ENCODE peak calls at places on chromosomes 2 and 18, in eight cellular contexts. O, S, X, Z, Q, R, E and D are unnamed samples.

GRCh38 chr2:230680463-230681195 is 32.0 kb upstream of the CAB39 start:
- DNase-seq in Q (no peak), O (no peak), Z (no peak), R (no peak), S (no peak), X (no peak), E (no peak), D (no peak)

GRCh38 chr18:77948571-77948970 is 698.9 kb downstream of the GALR1 start:
- DNase-seq in O (no peak), E (no peak), Z (no peak), X (no peak), R (no peak), Q (no peak), S (no peak), D (no peak)

GRCh38 chr2:202196727-202197126 is 41.7 kb downstream of the SUMO1 start:
- DNase-seq in O (no peak), X (no peak), Q (no peak), S (no peak), R (no peak), Z (no peak), E (no peak), D (peak; percentile 8)

GRCh38 chr2:55123851-55124269 is 73.6 kb upstream of the RTN4 start:
- DNase-seq in Q (no peak), R (no peak), X (no peak), Z (no peak), S (no peak), O (no peak), E (no peak), D (no peak)

GRCh38 chr2:106868199-106868598 is 17.8 kb downstream of the ST6GAL2 start:
- DNase-seq in S (no peak), Z (no peak), X (peak; percentile 33), E (no peak), R (peak; percentile 21), O (no peak), Q (no peak), D (no peak)

GRCh38 chr2:236034974-236035373 is 133.2 kb downstream of the GBX2 start:
- DNase-seq in Z (no peak), O (no peak), Q (no peak), X (no peak), E (no peak), R (no peak), S (no peak), D (no peak)

GRCh38 chr2:222082201-222082600 is 216.6 kb downstream of the PAX3 start:
- DNase-seq in Z (no peak), O (no peak), S (no peak), E (no peak), X (no peak), Q (no peak), R (no peak), D (no peak)

GRCh38 chr18:47260138-47260923 is 8.9 kb upstream of the SKOR2 start:
- DNase-seq in R (peak; percentile 36), X (peak; percentile 33), Q (no peak), S (no peak), O (no peak), E (peak; percentile 21), Z (peak; percentile 42), D (no peak)

GRCh38 chr2:132383956-132384355 is 32.6 kb upstream of the GPR39 start:
- DNase-seq in Q (no peak), O (no peak), E (no peak), R (no peak), Z (no peak), X (no peak), S (no peak), D (peak; percentile 77)

GRCh38 chr2:108918941-108919341 is 70.1 kb downstream of the EDAR start:
- DNase-seq in O (peak; percentile 49), S (no peak), E (no peak), Z (no peak), R (no peak), Q (peak; percentile 36), X (no peak), D (no peak)

GRCh38 chr2:123116595-123116994 is 908.5 kb upstream of the CNTNAP5 start:
- DNase-seq in X (no peak), O (no peak), Z (no peak), E (no peak), S (no peak), R (no peak), Q (no peak), D (no peak)

GRCh38 chr2:157194097-157194688 is 63.3 kb upstream of the GALNT5 start:
- DNase-seq in O (no peak), R (peak; percentile 40), Z (no peak), S (no peak), X (peak; percentile 63), Q (no peak), E (peak; percentile 10), D (no peak)

GRCh38 chr2:219591091-219591490 is 6.6 kb upstream of the STK11IP start:
- DNase-seq in Q (no peak), E (no peak), X (no peak), R (no peak), S (no peak), Z (no peak), O (no peak), D (no peak)

GRCh38 chr2:10620481-10620880 is 69.3 kb downstream of the NOL10 start:
- DNase-seq in X (no peak), Z (no peak), R (no peak), S (no peak), E (no peak), O (no peak), Q (no peak), D (no peak)

DNA sequence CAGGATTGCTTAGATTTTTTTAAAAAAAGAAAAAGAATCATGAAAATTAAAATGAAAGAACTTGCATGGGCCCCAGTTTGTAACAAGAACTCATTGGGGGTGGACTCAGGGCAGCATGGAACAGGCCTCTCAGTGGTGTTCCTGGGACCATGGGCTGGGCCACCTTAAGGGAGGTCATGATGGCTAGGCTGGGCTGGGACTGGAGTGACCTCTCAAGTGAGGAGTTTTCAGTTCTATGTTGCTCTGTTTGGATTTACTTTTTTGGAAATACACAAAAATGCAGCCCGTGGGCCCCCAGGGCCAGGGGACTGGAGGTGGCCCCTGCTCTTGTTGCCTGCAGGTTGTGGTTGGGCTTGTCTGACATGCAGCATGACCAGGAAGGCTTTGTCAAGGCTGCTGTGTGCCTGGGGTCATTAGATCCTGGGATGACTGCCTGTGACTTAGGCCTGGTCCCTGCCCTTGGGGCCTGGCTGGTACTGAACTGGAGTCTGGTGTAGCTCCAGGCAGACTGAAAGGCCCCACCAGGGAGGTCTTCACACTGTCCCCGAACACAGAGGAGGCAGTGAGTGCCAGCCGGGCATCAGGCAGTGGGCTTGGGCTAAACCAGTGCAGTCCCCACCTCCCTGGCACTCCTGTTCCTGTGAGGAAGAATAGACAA is 115.6 kb downstream of the GLI2 start:
- DNase-seq in O (no peak), Z (no peak), E (no peak), R (no peak), X (no peak), Q (peak; percentile 43), S (no peak), D (no peak)
- TF ChIP-seq EP300 in O (no peak), Z (no peak), E (no peak), R (no peak), X (no peak), Q (no peak), S (no peak), D (no peak)

DNA sequence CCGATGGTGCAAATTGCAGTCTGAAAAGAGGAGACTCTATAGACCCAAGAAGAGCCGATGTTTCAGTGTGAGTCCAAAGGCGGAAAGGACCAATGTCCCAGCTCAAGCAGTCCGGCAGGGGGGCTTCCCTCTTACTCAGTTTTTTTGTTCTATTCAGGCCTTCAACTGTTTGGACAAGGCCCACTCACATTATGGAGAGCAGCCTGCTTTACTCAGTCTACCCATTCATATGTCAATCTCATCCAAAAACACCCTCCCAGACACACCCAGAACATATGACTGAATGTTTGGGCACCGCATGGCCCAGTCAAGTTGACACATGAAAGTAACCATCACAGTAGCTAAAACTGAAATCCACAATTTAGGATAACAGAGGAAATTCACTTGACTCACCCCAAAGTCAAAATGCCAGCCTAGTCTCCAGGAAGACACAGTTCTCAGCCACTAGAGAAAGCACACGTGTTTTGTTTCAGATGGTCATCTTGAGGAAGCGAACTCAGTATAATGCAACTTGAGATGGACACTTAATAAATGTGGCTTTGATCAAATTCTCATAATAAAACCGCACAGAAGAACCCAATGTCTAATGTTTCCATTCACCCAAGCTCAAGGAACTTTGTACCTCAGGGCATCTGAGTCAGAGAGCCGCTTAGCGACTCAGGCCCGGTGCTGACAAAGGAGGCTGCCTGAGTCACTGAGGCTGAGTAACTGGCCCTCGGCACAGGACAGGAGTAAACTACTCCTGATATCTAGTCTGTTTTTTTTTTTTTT is 2.4 kb downstream of the FHL2 start:
- DNase-seq in Q (peak; percentile 74), R (peak; percentile 34), Z (no peak), X (peak; percentile 89), E (peak; percentile 78), O (no peak), S (peak; percentile 41), D (no peak)
- TF ChIP-seq POLR2A in Q (no peak), R (no peak), Z (no peak), X (no peak), E (no peak), O (no peak), S (no peak), D (no peak)

GRCh38 chr2:1590611-1591460 is 153.5 kb downstream of the PXDN start:
- DNase-seq in O (no peak), Z (no peak), X (no peak), Q (no peak), S (no peak), E (no peak), R (no peak), D (no peak)

GRCh38 chr2:1586946-1587840 is 157.1 kb downstream of the PXDN start:
- DNase-seq in E (no peak), X (peak; percentile 18), R (no peak), O (peak; percentile 73), S (no peak), Q (no peak), Z (no peak), D (no peak)

GRCh38 chr2:1588051-1588993 is 156.0 kb downstream of the PXDN start:
- DNase-seq in S (no peak), Z (no peak), E (no peak), R (no peak), O (no peak), Q (no peak), X (no peak), D (no peak)

GRCh38 chr2:1591461-1591770 is 152.9 kb downstream of the PXDN start:
- DNase-seq in R (no peak), Z (no peak), Q (no peak), X (no peak), O (no peak), E (no peak), S (no peak), D (no peak)

DNA sequence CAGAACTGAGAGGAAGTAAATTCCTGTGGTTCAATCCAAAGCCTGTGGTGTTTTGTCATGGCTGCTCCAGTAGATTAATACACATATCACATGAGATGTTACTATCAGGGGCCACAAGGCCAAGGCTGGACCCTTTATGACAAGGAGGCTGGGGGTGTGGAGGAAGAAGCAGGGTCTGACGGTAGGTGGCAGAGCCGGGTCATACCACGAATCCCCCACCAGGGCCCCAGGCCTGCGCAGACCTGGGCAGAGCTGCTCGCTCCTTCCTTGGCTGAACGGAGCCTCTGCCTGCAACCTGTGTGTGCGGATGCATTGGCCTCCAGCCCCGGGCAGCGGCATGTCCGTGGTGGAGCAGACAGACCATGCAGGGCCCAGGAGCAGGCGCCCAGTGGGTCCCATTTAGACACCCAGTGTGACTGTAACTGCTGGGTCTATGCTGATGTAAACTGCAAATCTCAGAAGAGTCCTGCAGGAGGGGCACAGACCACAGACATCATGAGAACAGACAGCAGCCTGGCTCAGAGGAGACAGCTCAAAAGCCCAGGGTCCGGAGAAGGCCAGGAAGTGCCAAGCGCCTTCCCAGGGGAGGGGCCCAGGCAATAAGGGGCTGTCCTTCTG is 155.2 kb downstream of the PXDN start:
- DNase-seq in S (no peak), E (no peak), R (no peak), O (no peak), X (no peak), Z (no peak), Q (no peak), D (no peak)
- TF ChIP-seq EP300 in S (no peak), E (no peak), R (no peak), O (no peak), X (no peak), Z (no peak), Q (no peak), D (no peak)

GRCh38 chr18:12276736-12277554 is 22.8 kb downstream of the CIDEA start:
- DNase-seq in O (no peak), Q (peak; percentile 76), Z (no peak), E (no peak), R (no peak), X (no peak), S (no peak), D (no peak)
- TF ChIP-seq POLR2A in O (no peak), Q (no peak), Z (no peak), E (no peak), R (no peak), X (no peak), S (no peak), D (no peak)